ENCODE peak calls at places on chromosome 3, in eight cellular contexts. One of them, this sample, is unnamed.

GRCh38 chr3:142273501-142273900 is 48.1 kb upstream of the GK5 start:
- DNase-seq in neuronal stem cell: no peak
- DNase-seq in SK-N-SH: no peak
- DNase-seq in T-helper 9 cell: no peak
- DNase-seq in NCI-H1092: no peak
- DNase-seq in cerebellar cortex: no peak
- DNase-seq in HTR-8/SVneo: no peak
- DNase-seq in hypothalamus: no peak
- DNase-seq in this sample: peak

GRCh38 chr3:47910777-47911440 is 105.3 kb downstream of the MAP4 start:
- DNase-seq in neuronal stem cell: no peak
- DNase-seq in SK-N-SH: peak
- DNase-seq in T-helper 9 cell: no peak
- DNase-seq in NCI-H1092: no peak
- DNase-seq in cerebellar cortex: no peak
- DNase-seq in HTR-8/SVneo: peak
- DNase-seq in hypothalamus: no peak
- DNase-seq in this sample: no peak

GRCh38 chr3:191330309-191330712 is at the start of gene UTS2B:
- DNase-seq in neuronal stem cell: no peak
- DNase-seq in SK-N-SH: no peak
- DNase-seq in T-helper 9 cell: no peak
- DNase-seq in NCI-H1092: no peak
- DNase-seq in cerebellar cortex: peak
- DNase-seq in HTR-8/SVneo: peak
- DNase-seq in hypothalamus: no peak
- DNase-seq in this sample: peak

GRCh38 chr3:2921903-2922302 is 188.3 kb downstream of the IL5RA start:
- DNase-seq in neuronal stem cell: no peak
- DNase-seq in SK-N-SH: peak
- DNase-seq in T-helper 9 cell: no peak
- DNase-seq in NCI-H1092: no peak
- DNase-seq in cerebellar cortex: peak
- DNase-seq in HTR-8/SVneo: no peak
- DNase-seq in hypothalamus: no peak
- DNase-seq in this sample: peak

GRCh38 chr3:129837057-129837631 is 56.4 kb downstream of the TMCC1 start:
- DNase-seq in neuronal stem cell: no peak
- DNase-seq in SK-N-SH: peak
- DNase-seq in T-helper 9 cell: no peak
- DNase-seq in NCI-H1092: no peak
- DNase-seq in cerebellar cortex: no peak
- DNase-seq in HTR-8/SVneo: no peak
- DNase-seq in hypothalamus: no peak
- DNase-seq in this sample: no peak

GRCh38 chr3:167110906-167111305 is 269.2 kb downstream of the ZBBX start:
- DNase-seq in neuronal stem cell: peak
- DNase-seq in SK-N-SH: no peak
- DNase-seq in T-helper 9 cell: no peak
- DNase-seq in NCI-H1092: no peak
- DNase-seq in cerebellar cortex: no peak
- DNase-seq in HTR-8/SVneo: peak
- DNase-seq in hypothalamus: no peak
- DNase-seq in this sample: no peak

GRCh38 chr3:67031986-67032385 is 33.9 kb downstream of the KBTBD8 start:
- DNase-seq in neuronal stem cell: no peak
- DNase-seq in SK-N-SH: no peak
- DNase-seq in T-helper 9 cell: no peak
- DNase-seq in NCI-H1092: no peak
- DNase-seq in cerebellar cortex: no peak
- DNase-seq in HTR-8/SVneo: no peak
- DNase-seq in hypothalamus: no peak
- DNase-seq in this sample: no peak

GRCh38 chr3:52237659-52238172 is 1.2 kb downstream of the TWF2 start:
- DNase-seq in neuronal stem cell: no peak
- DNase-seq in SK-N-SH: peak
- DNase-seq in T-helper 9 cell: no peak
- DNase-seq in NCI-H1092: no peak
- DNase-seq in cerebellar cortex: peak
- DNase-seq in HTR-8/SVneo: peak
- DNase-seq in hypothalamus: no peak
- DNase-seq in this sample: peak

GRCh38 chr3:167859610-167860009 is 124.1 kb downstream of the SERPINI1 start:
- DNase-seq in neuronal stem cell: no peak
- DNase-seq in SK-N-SH: no peak
- DNase-seq in T-helper 9 cell: no peak
- DNase-seq in NCI-H1092: no peak
- DNase-seq in cerebellar cortex: no peak
- DNase-seq in HTR-8/SVneo: no peak
- DNase-seq in hypothalamus: no peak
- DNase-seq in this sample: no peak

GRCh38 chr3:175179055-175179454 is 319.9 kb downstream of the NAALADL2 start:
- DNase-seq in neuronal stem cell: no peak
- DNase-seq in SK-N-SH: no peak
- DNase-seq in T-helper 9 cell: no peak
- DNase-seq in NCI-H1092: no peak
- DNase-seq in cerebellar cortex: no peak
- DNase-seq in HTR-8/SVneo: no peak
- DNase-seq in hypothalamus: no peak
- DNase-seq in this sample: no peak

GRCh38 chr3:150495149-150495548 is 51.1 kb downstream of the SERP1 start:
- DNase-seq in neuronal stem cell: no peak
- DNase-seq in SK-N-SH: no peak
- DNase-seq in T-helper 9 cell: no peak
- DNase-seq in NCI-H1092: no peak
- DNase-seq in cerebellar cortex: peak
- DNase-seq in HTR-8/SVneo: no peak
- DNase-seq in hypothalamus: no peak
- DNase-seq in this sample: peak

GRCh38 chr3:127544151-127544805 is 46.3 kb downstream of the TPRA1 start:
- DNase-seq in neuronal stem cell: peak
- DNase-seq in SK-N-SH: peak
- DNase-seq in T-helper 9 cell: peak
- DNase-seq in NCI-H1092: peak
- DNase-seq in cerebellar cortex: peak
- DNase-seq in HTR-8/SVneo: peak
- DNase-seq in hypothalamus: peak
- DNase-seq in this sample: peak

GRCh38 chr3:153070153-153070868 is 91.7 kb upstream of the RAP2B start:
- DNase-seq in neuronal stem cell: no peak
- DNase-seq in SK-N-SH: no peak
- DNase-seq in T-helper 9 cell: no peak
- DNase-seq in NCI-H1092: no peak
- DNase-seq in cerebellar cortex: no peak
- DNase-seq in HTR-8/SVneo: peak
- DNase-seq in hypothalamus: no peak
- DNase-seq in this sample: no peak

GRCh38 chr3:130405956-130406355 is 60.5 kb downstream of the COL6A5 start:
- DNase-seq in neuronal stem cell: no peak
- DNase-seq in SK-N-SH: no peak
- DNase-seq in T-helper 9 cell: no peak
- DNase-seq in NCI-H1092: no peak
- DNase-seq in cerebellar cortex: no peak
- DNase-seq in HTR-8/SVneo: no peak
- DNase-seq in hypothalamus: no peak
- DNase-seq in this sample: no peak

GRCh38 chr3:40317061-40317676 is 7.7 kb downstream of the EIF1B start:
- DNase-seq in neuronal stem cell: peak
- DNase-seq in SK-N-SH: peak
- DNase-seq in T-helper 9 cell: peak
- DNase-seq in NCI-H1092: peak
- DNase-seq in cerebellar cortex: peak
- DNase-seq in HTR-8/SVneo: peak
- DNase-seq in hypothalamus: no peak
- DNase-seq in this sample: peak

GRCh38 chr3:124826703-124827102 is 60.5 kb downstream of the ITGB5 start:
- DNase-seq in neuronal stem cell: no peak
- DNase-seq in SK-N-SH: no peak
- DNase-seq in T-helper 9 cell: no peak
- DNase-seq in NCI-H1092: no peak
- DNase-seq in cerebellar cortex: no peak
- DNase-seq in HTR-8/SVneo: no peak
- DNase-seq in hypothalamus: no peak
- DNase-seq in this sample: peak

GRCh38 chr3:129622418-129622872 is 16.0 kb upstream of the PLXND1 start:
- DNase-seq in neuronal stem cell: no peak
- DNase-seq in SK-N-SH: no peak
- DNase-seq in T-helper 9 cell: no peak
- DNase-seq in NCI-H1092: no peak
- DNase-seq in cerebellar cortex: no peak
- DNase-seq in HTR-8/SVneo: no peak
- DNase-seq in hypothalamus: no peak
- DNase-seq in this sample: no peak

GRCh38 chr3:8741581-8742355 is 8.2 kb downstream of the CAV3 start:
- DNase-seq in neuronal stem cell: peak
- DNase-seq in SK-N-SH: peak
- DNase-seq in T-helper 9 cell: no peak
- DNase-seq in NCI-H1092: no peak
- DNase-seq in cerebellar cortex: no peak
- DNase-seq in HTR-8/SVneo: peak
- DNase-seq in hypothalamus: no peak
- DNase-seq in this sample: no peak

GRCh38 chr3:64808056-64808455 is 120.3 kb upstream of the ADAMTS9 start:
- DNase-seq in neuronal stem cell: no peak
- DNase-seq in SK-N-SH: no peak
- DNase-seq in T-helper 9 cell: no peak
- DNase-seq in NCI-H1092: no peak
- DNase-seq in cerebellar cortex: no peak
- DNase-seq in HTR-8/SVneo: no peak
- DNase-seq in hypothalamus: no peak
- DNase-seq in this sample: no peak

GRCh38 chr3:140128217-140129137 is 193.5 kb downstream of the CLSTN2 start:
- DNase-seq in neuronal stem cell: peak
- DNase-seq in SK-N-SH: peak
- DNase-seq in T-helper 9 cell: no peak
- DNase-seq in NCI-H1092: peak
- DNase-seq in cerebellar cortex: peak
- DNase-seq in HTR-8/SVneo: peak
- DNase-seq in hypothalamus: no peak
- DNase-seq in this sample: peak

GRCh38 chr3:50237133-50237651 is 1.2 kb downstream of the GNAI2 start:
- DNase-seq in neuronal stem cell: no peak
- DNase-seq in SK-N-SH: peak
- DNase-seq in T-helper 9 cell: no peak
- DNase-seq in NCI-H1092: no peak
- DNase-seq in cerebellar cortex: no peak
- DNase-seq in HTR-8/SVneo: no peak
- DNase-seq in hypothalamus: no peak
- DNase-seq in this sample: no peak

GRCh38 chr3:156675744-156676466 is 1.5 kb downstream of the TIPARP start:
- DNase-seq in neuronal stem cell: no peak
- DNase-seq in SK-N-SH: peak
- DNase-seq in T-helper 9 cell: peak
- DNase-seq in NCI-H1092: peak
- DNase-seq in cerebellar cortex: peak
- DNase-seq in HTR-8/SVneo: no peak
- DNase-seq in hypothalamus: no peak
- DNase-seq in this sample: no peak

GRCh38 chr3:66280304-66280703 is 59.5 kb downstream of the SLC25A26 start:
- DNase-seq in neuronal stem cell: no peak
- DNase-seq in SK-N-SH: no peak
- DNase-seq in T-helper 9 cell: no peak
- DNase-seq in NCI-H1092: no peak
- DNase-seq in cerebellar cortex: no peak
- DNase-seq in HTR-8/SVneo: no peak
- DNase-seq in hypothalamus: no peak
- DNase-seq in this sample: no peak

GRCh38 chr3:172517859-172518466 is 5.3 kb downstream of the TNFSF10 start:
- DNase-seq in neuronal stem cell: no peak
- DNase-seq in SK-N-SH: no peak
- DNase-seq in T-helper 9 cell: no peak
- DNase-seq in NCI-H1092: no peak
- DNase-seq in cerebellar cortex: no peak
- DNase-seq in HTR-8/SVneo: no peak
- DNase-seq in hypothalamus: no peak
- DNase-seq in this sample: no peak

GRCh38 chr3:123421353-123422174 is 27.3 kb downstream of the ADCY5 start:
- DNase-seq in neuronal stem cell: no peak
- DNase-seq in SK-N-SH: peak
- DNase-seq in T-helper 9 cell: no peak
- DNase-seq in NCI-H1092: no peak
- DNase-seq in cerebellar cortex: no peak
- DNase-seq in HTR-8/SVneo: no peak
- DNase-seq in hypothalamus: no peak
- DNase-seq in this sample: peak

GRCh38 chr3:83523470-83524073 is 1435.2 kb upstream of the CADM2 start:
- DNase-seq in neuronal stem cell: peak
- DNase-seq in SK-N-SH: peak
- DNase-seq in T-helper 9 cell: no peak
- DNase-seq in NCI-H1092: peak
- DNase-seq in cerebellar cortex: peak
- DNase-seq in HTR-8/SVneo: peak
- DNase-seq in hypothalamus: no peak
- DNase-seq in this sample: peak

GRCh38 chr3:81289676-81290075 is 471.8 kb downstream of the GBE1 start:
- DNase-seq in neuronal stem cell: no peak
- DNase-seq in SK-N-SH: no peak
- DNase-seq in T-helper 9 cell: no peak
- DNase-seq in NCI-H1092: no peak
- DNase-seq in cerebellar cortex: no peak
- DNase-seq in HTR-8/SVneo: no peak
- DNase-seq in hypothalamus: no peak
- DNase-seq in this sample: no peak

GRCh38 chr3:56468184-56469106 is at the start of gene ERC2:
- DNase-seq in neuronal stem cell: peak
- DNase-seq in SK-N-SH: peak
- DNase-seq in T-helper 9 cell: no peak
- DNase-seq in NCI-H1092: peak
- DNase-seq in cerebellar cortex: peak
- DNase-seq in HTR-8/SVneo: peak
- DNase-seq in hypothalamus: no peak
- DNase-seq in this sample: peak

GRCh38 chr3:87997966-87998365 is 60.8 kb downstream of the CGGBP1 start:
- DNase-seq in neuronal stem cell: no peak
- DNase-seq in SK-N-SH: no peak
- DNase-seq in T-helper 9 cell: no peak
- DNase-seq in NCI-H1092: no peak
- DNase-seq in cerebellar cortex: no peak
- DNase-seq in HTR-8/SVneo: no peak
- DNase-seq in hypothalamus: no peak
- DNase-seq in this sample: no peak

GRCh38 chr3:11606090-11606784 is 37.5 kb downstream of the VGLL4 start:
- DNase-seq in neuronal stem cell: no peak
- DNase-seq in SK-N-SH: no peak
- DNase-seq in T-helper 9 cell: no peak
- DNase-seq in NCI-H1092: no peak
- DNase-seq in cerebellar cortex: no peak
- DNase-seq in HTR-8/SVneo: no peak
- DNase-seq in hypothalamus: no peak
- DNase-seq in this sample: no peak